ENCODE peak calls at places on chromosomes 3 and 15, in six cellular contexts. N, R, S, V, Q and K are unnamed samples.

GRCh38 chr15:88752956-88753355 is 50.3 kb upstream of the ACAN start:
- DNase-seq in N (no peak), R (no peak), S (no peak), V (no peak), Q (no peak), K (no peak)

GRCh38 chr3:155744626-155745324 is at the start of gene PLCH1:
- DNase-seq in N (peak), R (peak), S (peak), V (peak), Q (peak), K (peak)

GRCh38 chr15:44308874-44309273 is 20.4 kb downstream of the GOLM2 start:
- DNase-seq in N (no peak), R (no peak), S (no peak), V (no peak), Q (no peak), K (no peak)

GRCh38 chr3:105837947-105838346 is 30.9 kb downstream of the CBLB start:
- DNase-seq in N (no peak), R (no peak), S (no peak), V (no peak), Q (no peak), K (no peak)

GRCh38 chr3:179801831-179802230 is 149.0 kb downstream of the USP13 start:
- DNase-seq in N (no peak), R (no peak), S (peak), V (no peak), Q (no peak), K (no peak)

GRCh38 chr3:136979684-136980083 is 21.9 kb downstream of the IL20RB start:
- DNase-seq in N (no peak), R (no peak), S (no peak), V (no peak), Q (peak), K (no peak)

GRCh38 chr3:46239301-46239938 is 2.8 kb upstream of the CCR3 start:
- DNase-seq in N (no peak), R (no peak), S (no peak), V (no peak), Q (no peak), K (no peak)

GRCh38 chr3:141663993-141664392 is 74.1 kb upstream of the RNF7 start:
- DNase-seq in N (no peak), R (no peak), S (peak), V (no peak), Q (no peak), K (no peak)

GRCh38 chr3:81395739-81396138 is 365.7 kb downstream of the GBE1 start:
- DNase-seq in N (no peak), R (no peak), S (no peak), V (no peak), Q (no peak), K (no peak)

GRCh38 chr15:80309769-80310384 is 57.9 kb upstream of the CTXND1 start:
- DNase-seq in N (no peak), R (no peak), S (peak), V (peak), Q (no peak), K (peak)

GRCh38 chr3:136949146-136949545 is 8.6 kb upstream of the IL20RB start:
- DNase-seq in N (no peak), R (no peak), S (no peak), V (no peak), Q (no peak), K (no peak)

GRCh38 chr15:63843901-63844317 is 10.2 kb upstream of the HERC1 start:
- DNase-seq in N (no peak), R (no peak), S (peak), V (no peak), Q (peak), K (peak)

GRCh38 chr3:7226393-7226792 is 365.5 kb downstream of the GRM7 start:
- DNase-seq in N (no peak), R (no peak), S (no peak), V (no peak), Q (no peak), K (no peak)

GRCh38 chr3:181797431-181797830 is 85.7 kb downstream of the SOX2 start:
- DNase-seq in N (no peak), R (no peak), S (no peak), V (no peak), Q (no peak), K (no peak)

GRCh38 chr3:197465197-197465995 is 90.4 kb downstream of the BDH1 start:
- DNase-seq in N (no peak), R (no peak), S (no peak), V (no peak), Q (no peak), K (no peak)

GRCh38 chr15:80701676-80702311 is 6.7 kb downstream of the ABHD17C start:
- DNase-seq in N (no peak), R (no peak), S (no peak), V (no peak), Q (no peak), K (no peak)

GRCh38 chr3:13217253-13217652 is 144.0 kb upstream of the IQSEC1 start:
- DNase-seq in N (no peak), R (no peak), S (no peak), V (no peak), Q (no peak), K (no peak)

GRCh38 chr3:135992072-135992471 is 26.5 kb downstream of the PPP2R3A start:
- DNase-seq in N (no peak), R (no peak), S (peak), V (no peak), Q (peak), K (no peak)

GRCh38 chr15:57533062-57533735 is 58.5 kb upstream of the MYZAP start:
- DNase-seq in N (no peak), R (no peak), S (no peak), V (no peak), Q (no peak), K (no peak)

GRCh38 chr15:41934843-41935242 is 37.5 kb downstream of the EHD4 start:
- DNase-seq in N (no peak), R (peak), S (no peak), V (no peak), Q (no peak), K (no peak)

GRCh38 chr15:70916531-70916930 is 23.9 kb downstream of the LRRC49 start:
- DNase-seq in N (no peak), R (no peak), S (no peak), V (no peak), Q (no peak), K (no peak)

GRCh38 chr15:44099671-44100070 is 95.4 kb downstream of the FRMD5 start:
- DNase-seq in N (no peak), R (no peak), S (peak), V (no peak), Q (peak), K (no peak)

GRCh38 chr3:150391200-150391599 is 16.9 kb upstream of the TSC22D2 start:
- DNase-seq in N (no peak), R (no peak), S (peak), V (no peak), Q (no peak), K (no peak)

GRCh38 chr3:43649365-43649968 is 27.7 kb upstream of the ANO10 start:
- DNase-seq in N (no peak), R (no peak), S (no peak), V (no peak), Q (no peak), K (peak)

GRCh38 chr15:98660055-98660454 is 11.7 kb downstream of the IGF1R start:
- DNase-seq in N (no peak), R (no peak), S (no peak), V (no peak), Q (no peak), K (no peak)

GRCh38 chr3:193590088-193590856 is 2.7 kb upstream of the OPA1 start:
- DNase-seq in N (no peak), R (no peak), S (peak), V (no peak), Q (peak), K (no peak)

GRCh38 chr3:32569540-32570425 is 875 bp downstream of the DYNC1LI1 start:
- DNase-seq in N (no peak), R (peak), S (peak), V (peak), Q (no peak), K (peak)

GRCh38 chr15:40290540-40291087 is 7.8 kb upstream of the ANKRD63 start:
- DNase-seq in N (no peak), R (no peak), S (no peak), V (no peak), Q (no peak), K (no peak)

GRCh38 chr15:44094776-44095175 is 100.3 kb downstream of the FRMD5 start:
- DNase-seq in N (no peak), R (no peak), S (no peak), V (no peak), Q (no peak), K (no peak)

GRCh38 chr15:75231836-75232235 is 26.3 kb upstream of the GOLGA6C start:
- DNase-seq in N (no peak), R (no peak), S (no peak), V (no peak), Q (no peak), K (no peak)

GRCh38 chr3:53493997-53494791 is at the start of gene CACNA1D:
- DNase-seq in N (no peak), R (no peak), S (peak), V (peak), Q (no peak), K (peak)

GRCh38 chr3:100697183-100697582 is 12.1 kb upstream of the TFG start:
- DNase-seq in N (no peak), R (no peak), S (no peak), V (no peak), Q (no peak), K (no peak)

GRCh38 chr3:61194892-61195538 is 56.2 kb downstream of the FHIT start:
- DNase-seq in N (no peak), R (no peak), S (no peak), V (no peak), Q (no peak), K (no peak)

GRCh38 chr3:16048435-16049318 is 125.8 kb upstream of the GALNT15 start:
- DNase-seq in N (peak), R (peak), S (peak), V (peak), Q (no peak), K (peak)

GRCh38 chr15:91652610-91653207 is 200.8 kb upstream of the SLCO3A1 start:
- DNase-seq in N (no peak), R (no peak), S (no peak), V (no peak), Q (no peak), K (no peak)

GRCh38 chr15:88975891-88976290 is 62.7 kb upstream of the MFGE8 start:
- DNase-seq in N (no peak), R (no peak), S (peak), V (no peak), Q (peak), K (no peak)

GRCh38 chr3:17033516-17034168 is 148.9 kb downstream of the PLCL2 start:
- DNase-seq in N (no peak), R (no peak), S (peak), V (no peak), Q (peak), K (no peak)